ENCODE peak calls at places on chromosomes 11 and 22, in seven cellular contexts. One of them, this sample, is unnamed.

GRCh38 chr11:36328956-36329673 is 33.0 kb downstream of the PRR5L start:
- DNase-seq in T-cell: no peak
- DNase-seq in stimulated activated CD4-positive, alpha-beta T cell treated with anti-CD3 and anti-CD28 coated beads, Interleukin-4, amount 100 ng/mL, for 48 hours: no peak
- DNase-seq in T1000: no peak
- DNase-seq in adrenal gland: no peak
- DNase-seq in KBM-7: no peak
- DNase-seq in H9: no peak
- DNase-seq in this sample: no peak

GRCh38 chr11:134026655-134027343 is 42.1 kb upstream of the JAM3 start:
- DNase-seq in T-cell: no peak
- DNase-seq in stimulated activated CD4-positive, alpha-beta T cell treated with anti-CD3 and anti-CD28 coated beads, Interleukin-4, amount 100 ng/mL, for 48 hours: no peak
- DNase-seq in T1000: no peak
- DNase-seq in adrenal gland: peak
- DNase-seq in KBM-7: no peak
- DNase-seq in H9: peak
- DNase-seq in this sample: peak

GRCh38 chr11:46380340-46381045 is 976 bp upstream of the MDK start:
- DNase-seq in T-cell: no peak
- DNase-seq in stimulated activated CD4-positive, alpha-beta T cell treated with anti-CD3 and anti-CD28 coated beads, Interleukin-4, amount 100 ng/mL, for 48 hours: peak
- DNase-seq in T1000: peak
- DNase-seq in adrenal gland: peak
- DNase-seq in KBM-7: peak
- DNase-seq in H9: peak
- DNase-seq in this sample: peak

GRCh38 chr11:103053997-103054396 is 38.0 kb downstream of the DCUN1D5 start:
- DNase-seq in T-cell: no peak
- DNase-seq in stimulated activated CD4-positive, alpha-beta T cell treated with anti-CD3 and anti-CD28 coated beads, Interleukin-4, amount 100 ng/mL, for 48 hours: no peak
- DNase-seq in T1000: no peak
- DNase-seq in adrenal gland: no peak
- DNase-seq in KBM-7: no peak
- DNase-seq in H9: no peak
- DNase-seq in this sample: no peak

GRCh38 chr22:31825513-31825912 is 71.7 kb downstream of the DEPDC5 start:
- DNase-seq in T-cell: no peak
- DNase-seq in stimulated activated CD4-positive, alpha-beta T cell treated with anti-CD3 and anti-CD28 coated beads, Interleukin-4, amount 100 ng/mL, for 48 hours: no peak
- DNase-seq in T1000: no peak
- DNase-seq in adrenal gland: no peak
- DNase-seq in KBM-7: no peak
- DNase-seq in H9: no peak
- DNase-seq in this sample: no peak

GRCh38 chr11:827861-828167 is at the start of gene CRACR2B:
- DNase-seq in T-cell: no peak
- DNase-seq in stimulated activated CD4-positive, alpha-beta T cell treated with anti-CD3 and anti-CD28 coated beads, Interleukin-4, amount 100 ng/mL, for 48 hours: no peak
- DNase-seq in T1000: no peak
- DNase-seq in adrenal gland: no peak
- DNase-seq in KBM-7: no peak
- DNase-seq in H9: no peak
- DNase-seq in this sample: no peak

GRCh38 chr22:40509401-40510134 is 127.0 kb downstream of the MRTFA start:
- DNase-seq in T-cell: no peak
- DNase-seq in stimulated activated CD4-positive, alpha-beta T cell treated with anti-CD3 and anti-CD28 coated beads, Interleukin-4, amount 100 ng/mL, for 48 hours: no peak
- DNase-seq in T1000: no peak
- DNase-seq in adrenal gland: peak
- DNase-seq in KBM-7: peak
- DNase-seq in H9: no peak
- DNase-seq in this sample: no peak

GRCh38 chr11:115409691-115410220 is 94.5 kb downstream of the CADM1 start:
- DNase-seq in T-cell: no peak
- DNase-seq in stimulated activated CD4-positive, alpha-beta T cell treated with anti-CD3 and anti-CD28 coated beads, Interleukin-4, amount 100 ng/mL, for 48 hours: no peak
- DNase-seq in T1000: no peak
- DNase-seq in adrenal gland: no peak
- DNase-seq in KBM-7: no peak
- DNase-seq in H9: no peak
- DNase-seq in this sample: no peak

GRCh38 chr11:35845860-35846259 is 98.0 kb upstream of the LDLRAD3 start:
- DNase-seq in T-cell: no peak
- DNase-seq in stimulated activated CD4-positive, alpha-beta T cell treated with anti-CD3 and anti-CD28 coated beads, Interleukin-4, amount 100 ng/mL, for 48 hours: no peak
- DNase-seq in T1000: no peak
- DNase-seq in adrenal gland: no peak
- DNase-seq in KBM-7: no peak
- DNase-seq in H9: no peak
- DNase-seq in this sample: no peak

GRCh38 chr11:134372536-134372935 is 39.5 kb downstream of the B3GAT1 start:
- DNase-seq in T-cell: no peak
- DNase-seq in stimulated activated CD4-positive, alpha-beta T cell treated with anti-CD3 and anti-CD28 coated beads, Interleukin-4, amount 100 ng/mL, for 48 hours: no peak
- DNase-seq in T1000: no peak
- DNase-seq in adrenal gland: no peak
- DNase-seq in KBM-7: no peak
- DNase-seq in H9: no peak
- DNase-seq in this sample: no peak

GRCh38 chr11:68275721-68276488 is 4.1 kb upstream of the C11orf24 start:
- DNase-seq in T-cell: no peak
- DNase-seq in stimulated activated CD4-positive, alpha-beta T cell treated with anti-CD3 and anti-CD28 coated beads, Interleukin-4, amount 100 ng/mL, for 48 hours: peak
- DNase-seq in T1000: no peak
- DNase-seq in adrenal gland: no peak
- DNase-seq in KBM-7: no peak
- DNase-seq in H9: no peak
- DNase-seq in this sample: no peak

GRCh38 chr11:2735053-2735589 is 35.3 kb upstream of the KCNQ1OT1 start:
- DNase-seq in T-cell: no peak
- DNase-seq in stimulated activated CD4-positive, alpha-beta T cell treated with anti-CD3 and anti-CD28 coated beads, Interleukin-4, amount 100 ng/mL, for 48 hours: no peak
- DNase-seq in T1000: no peak
- DNase-seq in adrenal gland: no peak
- DNase-seq in KBM-7: no peak
- DNase-seq in H9: no peak
- DNase-seq in this sample: no peak

GRCh38 chr11:117221775-117222517 is 9.9 kb downstream of the PCSK7 start:
- DNase-seq in T-cell: no peak
- DNase-seq in stimulated activated CD4-positive, alpha-beta T cell treated with anti-CD3 and anti-CD28 coated beads, Interleukin-4, amount 100 ng/mL, for 48 hours: no peak
- DNase-seq in T1000: peak
- DNase-seq in adrenal gland: peak
- DNase-seq in KBM-7: no peak
- DNase-seq in H9: no peak
- DNase-seq in this sample: no peak

GRCh38 chr11:61785837-61786402 is 6.5 kb downstream of the TMEM258 start:
- DNase-seq in T-cell: no peak
- DNase-seq in stimulated activated CD4-positive, alpha-beta T cell treated with anti-CD3 and anti-CD28 coated beads, Interleukin-4, amount 100 ng/mL, for 48 hours: no peak
- DNase-seq in T1000: no peak
- DNase-seq in adrenal gland: no peak
- DNase-seq in KBM-7: no peak
- DNase-seq in H9: peak
- DNase-seq in this sample: no peak

GRCh38 chr11:65425105-65425970 is 2.7 kb downstream of the NEAT1 start:
- DNase-seq in T-cell: peak
- DNase-seq in stimulated activated CD4-positive, alpha-beta T cell treated with anti-CD3 and anti-CD28 coated beads, Interleukin-4, amount 100 ng/mL, for 48 hours: peak
- DNase-seq in T1000: no peak
- DNase-seq in adrenal gland: peak
- DNase-seq in KBM-7: peak
- DNase-seq in H9: peak
- DNase-seq in this sample: peak

GRCh38 chr11:2091112-2091746 is 48.0 kb downstream of the IGF2 start:
- DNase-seq in T-cell: no peak
- DNase-seq in stimulated activated CD4-positive, alpha-beta T cell treated with anti-CD3 and anti-CD28 coated beads, Interleukin-4, amount 100 ng/mL, for 48 hours: no peak
- DNase-seq in T1000: no peak
- DNase-seq in adrenal gland: no peak
- DNase-seq in KBM-7: no peak
- DNase-seq in H9: peak
- DNase-seq in this sample: no peak

GRCh38 chr11:131206671-131207070 is 163.7 kb upstream of the NTM start:
- DNase-seq in T-cell: no peak
- DNase-seq in stimulated activated CD4-positive, alpha-beta T cell treated with anti-CD3 and anti-CD28 coated beads, Interleukin-4, amount 100 ng/mL, for 48 hours: no peak
- DNase-seq in T1000: no peak
- DNase-seq in adrenal gland: no peak
- DNase-seq in KBM-7: no peak
- DNase-seq in H9: no peak
- DNase-seq in this sample: no peak

GRCh38 chr11:27968461-27968860 is 139.5 kb downstream of the KIF18A start:
- DNase-seq in T-cell: no peak
- DNase-seq in stimulated activated CD4-positive, alpha-beta T cell treated with anti-CD3 and anti-CD28 coated beads, Interleukin-4, amount 100 ng/mL, for 48 hours: no peak
- DNase-seq in T1000: no peak
- DNase-seq in adrenal gland: no peak
- DNase-seq in KBM-7: no peak
- DNase-seq in H9: no peak
- DNase-seq in this sample: no peak

GRCh38 chr11:106305458-106305857 is 228.0 kb downstream of the AASDHPPT start:
- DNase-seq in T-cell: no peak
- DNase-seq in stimulated activated CD4-positive, alpha-beta T cell treated with anti-CD3 and anti-CD28 coated beads, Interleukin-4, amount 100 ng/mL, for 48 hours: no peak
- DNase-seq in T1000: no peak
- DNase-seq in adrenal gland: no peak
- DNase-seq in KBM-7: no peak
- DNase-seq in H9: no peak
- DNase-seq in this sample: no peak

This sample was measured in ecto neural progenitor cell.